ENCODE peak calls at places on chromosomes 11 and 22, in six cellular contexts. A is HS-5; Z is HL-60; Q is stimulated activated CD8-positive, alpha-beta memory T cell treated with anti-CD3 and anti-CD28 coated beads, Interleukin-2, amount 100 ng/mL, for 48 hours; W is germinal center; C is T47D. J is an unnamed sample.

GRCh38 chr11:4607111-4607510 is 920 bp downstream of the TRIM68 start:
- DNase-seq in Q (no peak), W (no peak), C (no peak), A (no peak), Z (no peak), J (no peak)

GRCh38 chr11:17991799-17992433 is 20.9 kb downstream of the SERGEF start:
- DNase-seq in C (peak; percentile 61), A (no peak), Z (peak; percentile 57), Q (no peak), W (peak; percentile 67), J (no peak)

GRCh38 chr11:81007046-81007445 is 1566.2 kb upstream of the TENM4 start:
- DNase-seq in W (no peak), Z (no peak), A (no peak), C (peak; percentile 22), Q (no peak), J (no peak)

GRCh38 chr22:18111759-18112330 is 1.2 kb downstream of the TUBA8 start:
- DNase-seq in C (no peak), Z (no peak), Q (no peak), A (no peak), W (no peak), J (peak; percentile 86)

GRCh38 chr11:126510621-126511370 is 155.3 kb downstream of the ST3GAL4 start:
- DNase-seq in A (no peak), W (no peak), C (peak; percentile 66), Q (no peak), Z (no peak), J (no peak)

GRCh38 chr11:79227732-79228416 is 213.0 kb downstream of the TENM4 start:
- DNase-seq in Z (no peak), Q (no peak), W (no peak), C (no peak), A (no peak), J (no peak)

GRCh38 chr22:26464312-26464711 is 19.3 kb downstream of the HPS4 start:
- DNase-seq in Z (no peak), W (no peak), C (peak; percentile 35), Q (no peak), A (no peak), J (peak; percentile 41)

GRCh38 chr11:46369458-46370152 is 11.9 kb upstream of the MDK start:
- DNase-seq in A (no peak), Z (peak; percentile 47), C (peak; percentile 73), W (peak; percentile 63), Q (no peak), J (peak; percentile 74)

GRCh38 chr11:75160328-75160757 is 9.4 kb downstream of the SLCO2B1 start:
- DNase-seq in A (no peak), Q (no peak), W (no peak), C (no peak), Z (no peak), J (no peak)

GRCh38 chr22:46355369-46355995 is 20.0 kb downstream of the TRMU start:
- DNase-seq in Z (peak; percentile 60), Q (peak; percentile 55), W (peak; percentile 75), C (peak; percentile 77), A (no peak), J (peak; percentile 79)

GRCh38 chr11:119091083-119091650 is 6.5 kb downstream of the HMBS start:
- DNase-seq in W (no peak), Z (no peak), A (no peak), C (no peak), Q (no peak), J (no peak)

GRCh38 chr11:60155928-60156327 is 27.0 kb downstream of the MS4A6A start:
- DNase-seq in Q (no peak), W (no peak), Z (peak; percentile 15), A (no peak), C (no peak), J (no peak)

GRCh38 chr11:6755953-6756347 is 15.8 kb downstream of the OR2AG2 start:
- DNase-seq in A (no peak), Q (no peak), C (no peak), W (no peak), Z (no peak), J (no peak)

GRCh38 chr22:19892249-19892879 is 37.7 kb upstream of the GNB1L start:
- DNase-seq in Q (peak; percentile 51), Z (no peak), W (peak; percentile 47), C (no peak), A (no peak), J (no peak)

GRCh38 chr11:30914143-30914762 is 328.1 kb upstream of the MPPED2 start:
- DNase-seq in C (peak; percentile 79), A (no peak), W (no peak), Z (peak; percentile 10), Q (peak; percentile 1), J (peak; percentile 30)

GRCh38 chr11:63835156-63835540 is 3.8 kb upstream of the MARK2 start:
- DNase-seq in W (no peak), A (no peak), C (no peak), Z (no peak), Q (no peak), J (no peak)